ENCODE peak calls at places on chromosome 2, in seven cellular contexts. A, O, T, U, C, X and Z are unnamed samples.

GRCh38 chr2:144083211-144083610 is 436.7 kb downstream of the ZEB2 start:
- DNase-seq in A (peak), O (no peak), T (no peak), U (peak), C (no peak), X (no peak), Z (no peak)

GRCh38 chr2:62723253-62723652 is 17.7 kb downstream of the EHBP1 start:
- DNase-seq in A (no peak), O (no peak), T (no peak), U (no peak), C (no peak), X (no peak), Z (no peak)

GRCh38 chr2:164126960-164127359 is 391.2 kb upstream of the FIGN start:
- DNase-seq in A (no peak), O (no peak), T (no peak), U (peak), C (no peak), X (no peak), Z (no peak)

GRCh38 chr2:3627500-3628100 is 30.4 kb upstream of the ALLC start:
- DNase-seq in A (no peak), O (peak), T (no peak), U (no peak), C (no peak), X (no peak), Z (no peak)

GRCh38 chr2:108988796-108989713 is at the start of gene EDAR:
- DNase-seq in A (no peak), O (no peak), T (no peak), U (peak), C (peak), X (no peak), Z (peak)

GRCh38 chr2:20913460-20913859 is 90.6 kb upstream of the LDAH start:
- DNase-seq in A (no peak), O (no peak), T (no peak), U (no peak), C (no peak), X (no peak), Z (no peak)

GRCh38 chr2:100786297-100786658 is 33.7 kb upstream of the NPAS2 start:
- DNase-seq in A (peak), O (no peak), T (peak), U (peak), C (no peak), X (no peak), Z (no peak)

GRCh38 chr2:20479835-20480234 is 33.0 kb downstream of the RHOB start:
- DNase-seq in A (no peak), O (no peak), T (peak), U (no peak), C (no peak), X (no peak), Z (no peak)

GRCh38 chr2:222297600-222297935 is 1.2 kb downstream of the PAX3 start:
- DNase-seq in A (no peak), O (no peak), T (no peak), U (no peak), C (no peak), X (no peak), Z (peak)

GRCh38 chr2:63696496-63696895 is 107.7 kb downstream of the MDH1 start:
- DNase-seq in A (no peak), O (no peak), T (no peak), U (peak), C (no peak), X (no peak), Z (no peak)

GRCh38 chr2:199792381-199792780 is 58.6 kb downstream of the FTCDNL1 start:
- DNase-seq in A (no peak), O (no peak), T (no peak), U (no peak), C (no peak), X (no peak), Z (no peak)

GRCh38 chr2:68698567-68699377 is 35.8 kb upstream of the ARHGAP25 start:
- DNase-seq in A (no peak), O (no peak), T (no peak), U (no peak), C (no peak), X (no peak), Z (no peak)

GRCh38 chr2:37809525-37809924 is 115.6 kb upstream of the RMDN2 start:
- DNase-seq in A (no peak), O (peak), T (no peak), U (peak), C (peak), X (no peak), Z (peak)
- TF ChIP-seq CTCF in A (no peak), O (no peak), T (no peak), U (peak), C (peak), X (peak), Z (peak)

DNA sequence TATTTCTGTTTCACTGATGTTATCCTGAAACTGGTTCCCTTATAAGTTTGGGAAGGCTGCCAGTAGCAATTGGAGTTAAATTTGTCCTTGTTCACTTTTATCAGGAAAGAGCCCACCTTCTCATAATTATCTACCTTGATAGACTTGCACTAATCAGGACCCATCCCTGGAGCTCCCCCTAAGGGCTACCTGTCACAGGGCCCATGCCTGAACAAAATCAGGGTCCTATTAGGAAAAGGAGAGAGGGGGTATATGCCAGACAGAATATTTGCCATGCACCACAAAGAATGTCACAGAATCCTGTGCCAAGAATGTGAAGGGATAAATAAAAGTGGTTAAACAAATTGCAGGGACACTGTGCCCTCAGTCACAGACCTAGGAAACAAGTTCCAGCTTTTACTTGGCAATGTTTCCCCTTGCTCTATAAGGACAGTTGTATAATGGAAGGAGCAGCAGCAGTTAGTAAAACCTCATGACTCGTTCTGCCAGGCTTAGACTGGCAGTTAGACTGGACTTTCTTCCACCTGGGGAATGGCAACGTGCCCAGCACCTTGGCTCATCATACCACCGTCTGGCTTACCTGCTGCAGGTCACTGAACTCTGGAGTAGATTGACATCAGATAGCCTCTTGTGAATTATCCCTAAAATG is 32.3 kb upstream of the VWC2L start:
- DNase-seq in A (no peak), O (no peak), T (no peak), U (no peak), C (no peak), X (no peak), Z (peak)
- TF ChIP-seq CTCF in A (no peak), O (no peak), T (no peak), U (no peak), C (no peak), X (no peak), Z (peak)

GRCh38 chr2:10471046-10471571 is 23.0 kb upstream of the ODC1 start:
- DNase-seq in A (peak), O (no peak), T (no peak), U (no peak), C (no peak), X (no peak), Z (peak)

GRCh38 chr2:10469955-10470568 is 21.9 kb upstream of the ODC1 start:
- DNase-seq in A (peak), O (no peak), T (no peak), U (no peak), C (no peak), X (no peak), Z (no peak)

GRCh38 chr2:10473121-10473756 is 25.1 kb upstream of the ODC1 start:
- DNase-seq in A (peak), O (no peak), T (no peak), U (no peak), C (no peak), X (no peak), Z (no peak)

GRCh38 chr2:10469301-10469700 is 21.2 kb upstream of the ODC1 start:
- DNase-seq in A (peak), O (no peak), T (no peak), U (no peak), C (no peak), X (no peak), Z (no peak)

GRCh38 chr2:10471956-10472355 is 23.8 kb upstream of the ODC1 start:
- DNase-seq in A (peak), O (no peak), T (no peak), U (no peak), C (no peak), X (no peak), Z (peak)
- TF ChIP-seq CTCF in A (no peak), O (no peak), T (no peak), U (no peak), C (no peak), X (no peak), Z (no peak)

DNA sequence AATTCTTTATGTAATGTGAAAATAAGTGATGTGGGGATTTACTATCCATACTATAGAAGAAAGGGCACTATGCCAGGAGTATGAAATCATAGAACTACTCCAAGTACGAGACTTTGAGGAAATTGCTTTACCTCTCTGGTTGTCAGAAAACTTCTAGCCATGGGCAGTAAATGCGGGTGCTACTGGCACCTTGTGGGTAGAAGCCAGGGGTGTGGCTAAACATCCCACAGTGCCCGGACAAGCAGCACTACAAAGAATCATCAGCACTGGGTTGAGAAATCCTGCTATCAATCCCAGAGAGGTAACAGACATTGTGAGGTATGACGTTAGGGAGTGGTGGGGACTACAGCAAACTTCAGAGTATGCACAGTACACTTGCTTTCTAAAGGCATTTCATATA is 453.5 kb upstream of the TNP1 start:
- DNase-seq in A (no peak), O (no peak), T (no peak), U (no peak), C (no peak), X (no peak), Z (no peak)
- TF ChIP-seq CTCF in A (no peak), O (no peak), T (no peak), U (no peak), C (no peak), X (no peak), Z (no peak)

DNA sequence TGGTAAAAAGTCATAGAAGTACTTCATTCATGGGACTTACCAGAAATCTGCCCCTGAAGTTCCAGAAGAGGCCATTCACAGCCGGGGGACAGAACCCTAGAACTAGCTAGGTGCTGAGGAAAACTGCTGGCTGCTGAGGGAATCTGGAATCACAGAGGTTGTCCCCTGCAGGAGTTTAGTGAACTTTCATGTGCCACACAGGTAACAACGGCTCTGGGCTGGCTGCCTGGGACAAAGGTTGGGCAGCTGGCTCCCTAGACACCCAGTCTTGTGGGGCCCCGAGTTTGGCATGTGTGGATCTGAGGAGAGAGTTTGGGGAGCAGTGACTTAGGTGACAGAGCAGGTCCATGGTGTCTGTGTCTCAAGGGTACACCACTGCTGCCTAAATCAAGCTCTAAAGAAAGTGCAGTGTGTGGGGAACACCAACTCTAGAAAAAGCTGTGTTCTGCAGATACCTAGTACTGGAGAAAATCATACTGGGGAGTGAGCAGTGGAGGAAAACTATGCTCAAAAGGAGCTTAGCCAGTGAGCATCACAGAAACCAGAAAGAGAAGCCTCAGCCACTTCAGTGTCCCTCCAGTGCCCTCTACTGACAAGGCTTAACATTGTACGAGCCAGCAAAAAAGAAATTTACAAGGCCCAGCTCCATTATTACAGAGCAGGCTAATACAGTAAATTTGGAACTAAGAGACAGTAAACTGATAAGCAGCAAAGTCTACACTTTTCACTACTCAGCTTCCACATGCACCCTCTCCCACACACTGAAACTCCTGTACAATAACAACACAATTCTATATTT is 15.2 kb downstream of the GALNT3 start:
- DNase-seq in A (no peak), O (no peak), T (no peak), U (peak), C (peak), X (no peak), Z (peak)
- TF ChIP-seq CTCF in A (no peak), O (no peak), T (no peak), U (peak), C (no peak), X (no peak), Z (peak)

GRCh38 chr2:15145919-15146318 is 415.2 kb downstream of the NBAS start:
- DNase-seq in A (no peak), O (no peak), T (no peak), U (no peak), C (no peak), X (no peak), Z (no peak)

GRCh38 chr2:15149063-15149462 is 412.1 kb downstream of the NBAS start:
- DNase-seq in A (no peak), O (no peak), T (no peak), U (no peak), C (no peak), X (no peak), Z (no peak)

GRCh38 chr2:15146960-15147359 is 414.2 kb downstream of the NBAS start:
- DNase-seq in A (no peak), O (no peak), T (no peak), U (no peak), C (no peak), X (no peak), Z (no peak)

GRCh38 chr2:15142069-15142689 is 419.0 kb downstream of the NBAS start:
- DNase-seq in A (peak), O (no peak), T (no peak), U (no peak), C (peak), X (no peak), Z (no peak)

GRCh38 chr2:15145046-15145817 is 415.9 kb downstream of the NBAS start:
- DNase-seq in A (no peak), O (no peak), T (no peak), U (no peak), C (no peak), X (no peak), Z (no peak)
- TF ChIP-seq CTCF in A (no peak), O (no peak), T (no peak), U (no peak), C (no peak), X (no peak), Z (no peak)